ENCODE peak calls at places on chromosomes 5 and 9, in eight cellular contexts. C, S, J, N, X, M, V and P are unnamed samples.

GRCh38 chr5:84131372-84131771 is 253.3 kb downstream of the EDIL3 start:
- DNase-seq in C (no peak), S (no peak), J (no peak), X (no peak), V (peak; percentile 2), M (no peak), N (no peak), P (no peak)

GRCh38 chr9:99818439-99818992 is 3.2 kb upstream of the NR4A3 start:
- DNase-seq in N (no peak), S (no peak), V (no peak), X (no peak), M (no peak), C (no peak), J (no peak), P (no peak)

GRCh38 chr9:18245911-18246310 is 228.0 kb upstream of the ADAMTSL1 start:
- DNase-seq in C (no peak), N (no peak), J (no peak), M (no peak), V (peak; percentile 53), S (no peak), X (no peak), P (no peak)

GRCh38 chr9:133943781-133944745 is 48.1 kb downstream of the VAV2 start:
- DNase-seq in X (peak; percentile 13), V (no peak), C (no peak), N (no peak), J (no peak), S (peak; percentile 60), M (no peak), P (peak; percentile 8)

GRCh38 chr9:80811662-80812061 is 877.7 kb downstream of the TLE1 start:
- DNase-seq in S (no peak), M (no peak), N (no peak), C (no peak), V (no peak), J (no peak), X (no peak), P (no peak)

GRCh38 chr5:121745407-121745806 is 106.3 kb upstream of the FTMT start:
- DNase-seq in X (no peak), N (no peak), C (no peak), J (no peak), V (no peak), S (no peak), M (no peak), P (no peak)

GRCh38 chr5:43917925-43918324 is 314.9 kb downstream of the NNT start:
- DNase-seq in N (no peak), X (no peak), S (peak; percentile 61), M (no peak), V (no peak), J (no peak), C (no peak), P (no peak)

GRCh38 chr9:107710988-107711387 is 221.4 kb upstream of the KLF4 start:
- DNase-seq in X (no peak), C (no peak), N (no peak), V (peak; percentile 43), M (no peak), J (no peak), S (no peak), P (no peak)

GRCh38 chr5:152676177-152676576 is 271.1 kb upstream of the NMUR2 start:
- DNase-seq in S (no peak), X (no peak), C (no peak), J (no peak), V (no peak), N (no peak), M (no peak), P (no peak)

GRCh38 chr5:89117131-89117644 is 234.2 kb upstream of the MEF2C start:
- DNase-seq in V (no peak), M (peak; percentile 2), C (no peak), X (no peak), J (no peak), S (no peak), N (no peak), P (peak; percentile 33)

GRCh38 chr9:125444956-125445506 is 183.4 kb downstream of the GAPVD1 start:
- DNase-seq in J (no peak), N (no peak), C (no peak), S (no peak), X (no peak), V (no peak), M (no peak), P (no peak)